ENCODE peak calls at places on chromosomes 6 and 20, in seven cellular contexts. One of them, this sample, is unnamed.

GRCh38 chr6:46948699-46949098 is 27.0 kb upstream of the ADGRF5 start:
- DNase-seq in HepG2: no peak
- DNase-seq in HCT116: no peak
- DNase-seq in SK-N-SH: no peak
- DNase-seq in GM12878: no peak
- DNase-seq in H1: no peak
- DNase-seq in K562: no peak
- DNase-seq in this sample: no peak

GRCh38 chr20:32993484-32994050 is 10.7 kb downstream of the SUN5 start:
- DNase-seq in HepG2: no peak
- DNase-seq in HCT116: no peak
- DNase-seq in SK-N-SH: no peak
- DNase-seq in GM12878: no peak
- DNase-seq in H1: no peak
- DNase-seq in K562: no peak
- DNase-seq in this sample: no peak

GRCh38 chr6:75368151-75368779 is 83.7 kb upstream of the TMEM30A start:
- DNase-seq in HepG2: peak
- DNase-seq in HCT116: peak
- DNase-seq in SK-N-SH: peak
- DNase-seq in GM12878: no peak
- DNase-seq in H1: no peak
- DNase-seq in K562: no peak
- DNase-seq in this sample: peak

GRCh38 chr6:160863782-160864181 is 127.8 kb upstream of the MAP3K4 start:
- DNase-seq in HepG2: no peak
- DNase-seq in HCT116: no peak
- DNase-seq in SK-N-SH: no peak
- DNase-seq in GM12878: no peak
- DNase-seq in H1: no peak
- DNase-seq in K562: no peak
- DNase-seq in this sample: no peak

GRCh38 chr6:25250878-25251277 is 28.3 kb upstream of the CARMIL1 start:
- DNase-seq in HepG2: no peak
- DNase-seq in HCT116: peak
- DNase-seq in SK-N-SH: no peak
- DNase-seq in GM12878: peak
- DNase-seq in H1: no peak
- DNase-seq in K562: no peak
- DNase-seq in this sample: no peak

GRCh38 chr20:41553142-41553879 is 64.9 kb downstream of the CHD6 start:
- DNase-seq in HepG2: no peak
- DNase-seq in HCT116: no peak
- DNase-seq in SK-N-SH: no peak
- DNase-seq in GM12878: no peak
- DNase-seq in H1: no peak
- DNase-seq in K562: no peak
- DNase-seq in this sample: no peak

GRCh38 chr6:10968776-10969175 is 75.3 kb downstream of the ELOVL2 start:
- DNase-seq in HepG2: no peak
- DNase-seq in HCT116: no peak
- DNase-seq in SK-N-SH: no peak
- DNase-seq in GM12878: no peak
- DNase-seq in H1: no peak
- DNase-seq in K562: no peak
- DNase-seq in this sample: no peak

GRCh38 chr6:163860194-163861081 is 445.9 kb downstream of the QKI start:
- DNase-seq in HepG2: no peak
- DNase-seq in HCT116: no peak
- DNase-seq in SK-N-SH: peak
- DNase-seq in GM12878: no peak
- DNase-seq in H1: no peak
- DNase-seq in K562: peak
- DNase-seq in this sample: no peak

GRCh38 chr6:114342086-114342825 is 567 bp downstream of the HS3ST5 start:
- DNase-seq in HepG2: no peak
- DNase-seq in HCT116: no peak
- DNase-seq in SK-N-SH: peak
- DNase-seq in GM12878: no peak
- DNase-seq in H1: no peak
- DNase-seq in K562: no peak
- DNase-seq in this sample: no peak

GRCh38 chr6:79718509-79719247 is 87.5 kb downstream of the SH3BGRL2 start:
- DNase-seq in HepG2: no peak
- DNase-seq in HCT116: no peak
- DNase-seq in SK-N-SH: no peak
- DNase-seq in GM12878: no peak
- DNase-seq in H1: no peak
- DNase-seq in K562: no peak
- DNase-seq in this sample: no peak

GRCh38 chr6:125300992-125301434 is 754 bp downstream of the HDDC2 start:
- DNase-seq in HepG2: no peak
- DNase-seq in HCT116: no peak
- DNase-seq in SK-N-SH: no peak
- DNase-seq in GM12878: no peak
- DNase-seq in H1: no peak
- DNase-seq in K562: peak
- DNase-seq in this sample: no peak

GRCh38 chr6:37168809-37169457 is 1.0 kb upstream of the PIM1 start:
- DNase-seq in HepG2: no peak
- DNase-seq in HCT116: no peak
- DNase-seq in SK-N-SH: peak
- DNase-seq in GM12878: no peak
- DNase-seq in H1: no peak
- DNase-seq in K562: peak
- DNase-seq in this sample: no peak

GRCh38 chr6:97437087-97437486 is 154.1 kb upstream of the MMS22L start:
- DNase-seq in HepG2: peak
- DNase-seq in HCT116: peak
- DNase-seq in SK-N-SH: peak
- DNase-seq in GM12878: no peak
- DNase-seq in H1: no peak
- DNase-seq in K562: peak
- DNase-seq in this sample: peak

GRCh38 chr20:973785-974194 is 28.3 kb downstream of the RSPO4 start:
- DNase-seq in HepG2: peak
- DNase-seq in HCT116: peak
- DNase-seq in SK-N-SH: peak
- DNase-seq in GM12878: peak
- DNase-seq in H1: no peak
- DNase-seq in K562: peak
- DNase-seq in this sample: peak

GRCh38 chr20:33191484-33191883 is 23.5 kb downstream of the BPIFA2 start:
- DNase-seq in HepG2: no peak
- DNase-seq in HCT116: no peak
- DNase-seq in SK-N-SH: no peak
- DNase-seq in GM12878: no peak
- DNase-seq in H1: no peak
- DNase-seq in K562: no peak
- DNase-seq in this sample: no peak

GRCh38 chr6:154247119-154247814 is 109.3 kb downstream of the IPCEF1 start:
- DNase-seq in HepG2: no peak
- DNase-seq in HCT116: no peak
- DNase-seq in SK-N-SH: no peak
- DNase-seq in GM12878: no peak
- DNase-seq in H1: no peak
- DNase-seq in K562: no peak
- DNase-seq in this sample: no peak

GRCh38 chr6:155077331-155077730 is 82.2 kb downstream of the TIAM2 start:
- DNase-seq in HepG2: no peak
- DNase-seq in HCT116: no peak
- DNase-seq in SK-N-SH: no peak
- DNase-seq in GM12878: no peak
- DNase-seq in H1: no peak
- DNase-seq in K562: no peak
- DNase-seq in this sample: no peak

GRCh38 chr6:159107451-159108260 is 61.5 kb upstream of the FNDC1 start:
- DNase-seq in HepG2: no peak
- DNase-seq in HCT116: no peak
- DNase-seq in SK-N-SH: no peak
- DNase-seq in GM12878: no peak
- DNase-seq in H1: no peak
- DNase-seq in K562: no peak
- DNase-seq in this sample: no peak

GRCh38 chr20:53660078-53660909 is 66.7 kb upstream of the ZNF217 start:
- DNase-seq in HepG2: no peak
- DNase-seq in HCT116: no peak
- DNase-seq in SK-N-SH: no peak
- DNase-seq in GM12878: no peak
- DNase-seq in H1: no peak
- DNase-seq in K562: no peak
- DNase-seq in this sample: no peak

GRCh38 chr20:45037050-45037449 is 63.9 kb downstream of the KCNS1 start:
- DNase-seq in HepG2: no peak
- DNase-seq in HCT116: no peak
- DNase-seq in SK-N-SH: no peak
- DNase-seq in GM12878: no peak
- DNase-seq in H1: no peak
- DNase-seq in K562: no peak
- DNase-seq in this sample: no peak

GRCh38 chr20:23251779-23252178 is 98.8 kb upstream of the NXT1 start:
- DNase-seq in HepG2: no peak
- DNase-seq in HCT116: no peak
- DNase-seq in SK-N-SH: no peak
- DNase-seq in GM12878: no peak
- DNase-seq in H1: no peak
- DNase-seq in K562: no peak
- DNase-seq in this sample: no peak

GRCh38 chr20:20233041-20233514 is 134.8 kb upstream of the INSM1 start:
- DNase-seq in HepG2: no peak
- DNase-seq in HCT116: no peak
- DNase-seq in SK-N-SH: peak
- DNase-seq in GM12878: no peak
- DNase-seq in H1: no peak
- DNase-seq in K562: no peak
- DNase-seq in this sample: no peak

GRCh38 chr6:75377386-75377785 is 92.8 kb upstream of the TMEM30A start:
- DNase-seq in HepG2: no peak
- DNase-seq in HCT116: no peak
- DNase-seq in SK-N-SH: no peak
- DNase-seq in GM12878: no peak
- DNase-seq in H1: no peak
- DNase-seq in K562: no peak
- DNase-seq in this sample: no peak

GRCh38 chr6:17491416-17492142 is 98.2 kb downstream of the CAP2 start:
- DNase-seq in HepG2: no peak
- DNase-seq in HCT116: no peak
- DNase-seq in SK-N-SH: no peak
- DNase-seq in GM12878: no peak
- DNase-seq in H1: no peak
- DNase-seq in K562: no peak
- DNase-seq in this sample: no peak

GRCh38 chr6:53432318-53433161 is 83.8 kb upstream of the ELOVL5 start:
- DNase-seq in HepG2: peak
- DNase-seq in HCT116: no peak
- DNase-seq in SK-N-SH: no peak
- DNase-seq in GM12878: no peak
- DNase-seq in H1: no peak
- DNase-seq in K562: no peak
- DNase-seq in this sample: no peak

GRCh38 chr6:15447546-15448232 is 201.8 kb downstream of the JARID2 start:
- DNase-seq in HepG2: no peak
- DNase-seq in HCT116: no peak
- DNase-seq in SK-N-SH: no peak
- DNase-seq in GM12878: no peak
- DNase-seq in H1: no peak
- DNase-seq in K562: no peak
- DNase-seq in this sample: no peak

DNA sequence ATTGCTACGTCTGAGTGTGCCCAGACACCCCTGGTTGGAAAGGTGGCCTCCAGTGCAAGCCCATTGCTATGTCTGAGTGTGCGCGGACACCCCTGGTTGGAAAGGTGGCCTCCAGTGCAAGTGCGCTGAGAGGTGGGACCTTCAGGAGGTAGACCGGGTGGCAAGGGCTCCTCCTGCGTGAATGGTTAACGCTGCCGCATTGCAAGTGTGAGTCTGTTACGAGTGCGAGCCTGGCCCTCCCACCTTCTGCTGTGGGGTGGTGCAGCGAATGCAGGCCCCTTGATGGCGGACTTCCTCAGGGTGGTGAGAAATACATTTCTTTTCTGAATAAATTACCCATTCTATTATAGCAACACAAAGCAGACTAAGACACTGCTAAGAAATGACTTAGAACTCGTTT is 208.8 kb downstream of the DLL1 start:
- DNase-seq in HepG2: no peak
- DNase-seq in HCT116: no peak
- DNase-seq in SK-N-SH: no peak
- DNase-seq in GM12878: no peak
- DNase-seq in H1: no peak
- DNase-seq in K562: no peak
- DNase-seq in this sample: no peak
- TF ChIP-seq JUND in HepG2: no peak
- TF ChIP-seq JUND in HCT116: no peak
- TF ChIP-seq JUND in SK-N-SH: no peak
- TF ChIP-seq JUND in GM12878: no peak
- TF ChIP-seq JUND in H1: no peak
- TF ChIP-seq JUND in K562: no peak
- TF ChIP-seq JUND in this sample: no peak

GRCh38 chr20:58942549-58942948 is 38.5 kb upstream of the NELFCD start:
- DNase-seq in HepG2: no peak
- DNase-seq in HCT116: no peak
- DNase-seq in SK-N-SH: no peak
- DNase-seq in GM12878: no peak
- DNase-seq in H1: no peak
- DNase-seq in K562: no peak
- DNase-seq in this sample: no peak
- TF ChIP-seq JUND in HepG2: no peak
- TF ChIP-seq JUND in HCT116: no peak
- TF ChIP-seq JUND in SK-N-SH: no peak
- TF ChIP-seq JUND in GM12878: no peak
- TF ChIP-seq JUND in H1: no peak
- TF ChIP-seq JUND in K562: no peak
- TF ChIP-seq JUND in this sample: no peak

DNA sequence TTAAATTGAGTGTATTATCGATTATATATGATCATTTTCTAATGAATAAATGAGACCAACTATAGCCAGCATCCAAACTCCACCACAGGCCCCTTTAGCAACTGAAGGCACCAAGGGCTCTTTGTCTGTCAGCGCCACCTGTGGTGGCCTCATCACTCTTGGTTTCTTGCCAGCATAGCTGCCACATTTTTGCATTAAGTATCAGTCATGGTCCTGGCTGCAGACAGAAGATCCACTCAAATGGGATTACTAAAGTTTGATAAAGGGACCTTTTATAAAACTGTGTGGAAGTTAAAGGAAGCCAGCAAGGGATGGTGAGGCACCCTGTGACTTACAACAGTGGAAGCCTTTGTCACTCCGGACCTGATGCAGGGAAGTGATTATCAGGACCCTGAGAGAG is 162.9 kb downstream of the C6orf118 start:
- DNase-seq in HepG2: no peak
- DNase-seq in HCT116: no peak
- DNase-seq in SK-N-SH: no peak
- DNase-seq in GM12878: no peak
- DNase-seq in H1: no peak
- DNase-seq in K562: no peak
- DNase-seq in this sample: no peak
- TF ChIP-seq JUND in HepG2: no peak
- TF ChIP-seq JUND in HCT116: no peak
- TF ChIP-seq JUND in SK-N-SH: no peak
- TF ChIP-seq JUND in GM12878: no peak
- TF ChIP-seq JUND in H1: no peak
- TF ChIP-seq JUND in K562: no peak
- TF ChIP-seq JUND in this sample: no peak

GRCh38 chr20:60100780-60101179 is 142.6 kb downstream of the CDH26 start:
- DNase-seq in HepG2: no peak
- DNase-seq in HCT116: no peak
- DNase-seq in SK-N-SH: no peak
- DNase-seq in GM12878: no peak
- DNase-seq in H1: no peak
- DNase-seq in K562: no peak
- DNase-seq in this sample: no peak
- TF ChIP-seq JUND in HepG2: no peak
- TF ChIP-seq JUND in HCT116: no peak
- TF ChIP-seq JUND in SK-N-SH: no peak
- TF ChIP-seq JUND in GM12878: no peak
- TF ChIP-seq JUND in H1: no peak
- TF ChIP-seq JUND in K562: no peak
- TF ChIP-seq JUND in this sample: no peak